ENCODE peak calls at places on chromosome 7, in nine cellular contexts. G is AG20443; U is neural crest cell; T is NCI-H774; Z is T47D; X is activated CD4-positive, CD25-positive, alpha-beta regulatory T cell; K is hypothalamus; R is fibroblast of the conjunctiva; W is stimulated activated CD4-positive, alpha-beta T cell treated with anti-CD3 and anti-CD28 coated beads, Interleukin-4, amount 100 ng/mL, for 1 hour. M is an unnamed sample.

GRCh38 chr7:141246426-141246825 is 172.6 kb downstream of the TMEM178B start:
- DNase-seq in G (no peak), U (no peak), T (no peak), Z (no peak), X (no peak), K (no peak), R (no peak), W (no peak), M (no peak)

GRCh38 chr7:112788778-112789343 is 1.3 kb downstream of the TMEM168 start:
- DNase-seq in G (no peak), U (no peak), T (no peak), Z (no peak), X (no peak), K (no peak), R (no peak), W (no peak), M (no peak)

GRCh38 chr7:79180533-79180932 is 272.9 kb downstream of the MAGI2 start:
- DNase-seq in G (no peak), U (no peak), T (no peak), Z (no peak), X (no peak), K (no peak), R (no peak), W (no peak), M (no peak)

GRCh38 chr7:31111109-31111451 is 59.0 kb downstream of the ADCYAP1R1 start:
- DNase-seq in G (no peak), U (no peak), T (no peak), Z (no peak), X (no peak), K (no peak), R (no peak), W (no peak), M (no peak)

GRCh38 chr7:98913612-98914011 is 35.3 kb downstream of the TRRAP start:
- DNase-seq in G (no peak), U (no peak), T (no peak), Z (no peak), X (no peak), K (no peak), R (no peak), W (no peak), M (no peak)

GRCh38 chr7:17725761-17726160 is 214.5 kb downstream of the SNX13 start:
- DNase-seq in G (no peak), U (no peak), T (no peak), Z (no peak), X (no peak), K (no peak), R (no peak), W (no peak), M (no peak)

GRCh38 chr7:91375378-91375777 is 111.1 kb downstream of the FZD1 start:
- DNase-seq in G (no peak), U (no peak), T (no peak), Z (no peak), X (no peak), K (no peak), R (no peak), W (no peak), M (no peak)

GRCh38 chr7:18354686-18355085 is 140.9 kb upstream of the HDAC9 start:
- DNase-seq in G (no peak), U (no peak), T (no peak), Z (no peak), X (no peak), K (no peak), R (no peak), W (no peak), M (no peak)

GRCh38 chr7:149060161-149060560 is 30.4 kb downstream of the ZNF786 start:
- DNase-seq in G (no peak), U (no peak), T (no peak), Z (no peak), X (no peak), K (no peak), R (no peak), W (no peak), M (no peak)

GRCh38 chr7:94043299-94043698 is 39.1 kb upstream of the BET1 start:
- DNase-seq in G (peak), U (no peak), T (no peak), Z (no peak), X (no peak), K (no peak), R (no peak), W (no peak), M (no peak)

GRCh38 chr7:79420464-79420863 is 33.0 kb downstream of the MAGI2 start:
- DNase-seq in G (peak), U (no peak), T (no peak), Z (peak), X (no peak), K (no peak), R (peak), W (no peak), M (no peak)

GRCh38 chr7:159033473-159033825 is 111.2 kb downstream of the VIPR2 start:
- DNase-seq in G (no peak), U (no peak), T (no peak), Z (no peak), X (no peak), K (no peak), R (no peak), W (no peak), M (no peak)

GRCh38 chr7:8051373-8051772 is 82.8 kb downstream of the GLCCI1 start:
- DNase-seq in G (no peak), U (no peak), T (no peak), Z (no peak), X (no peak), K (no peak), R (no peak), W (no peak), M (no peak)

GRCh38 chr7:18530224-18531179 is 35.0 kb downstream of the HDAC9 start:
- DNase-seq in G (no peak), U (no peak), T (no peak), Z (no peak), X (no peak), K (no peak), R (no peak), W (no peak), M (no peak)

GRCh38 chr7:27158436-27159277 is 2.2 kb upstream of the HOXA7 start:
- DNase-seq in G (no peak), U (no peak), T (no peak), Z (no peak), X (no peak), K (no peak), R (no peak), W (no peak), M (no peak)

M was measured in naive thymus-derived CD8-positive, alpha-beta T cell.